ENCODE peak calls at places on chromosome 4, in four cellular contexts. J is brain microvascular endothelial cell, F is lung, B is upper lobe of right lung. U is an unnamed sample.

GRCh38 chr4:153241970-153242847 is 38.0 kb downstream of the TRIM2 start:
- DNase-seq in B (no peak), J (peak), F (no peak), U (no peak)

GRCh38 chr4:53507671-53508286 is 83.5 kb downstream of the LNX1 start:
- DNase-seq in B (no peak), J (peak), F (no peak), U (peak)

GRCh38 chr4:144611850-144612249 is 34.1 kb upstream of the HHIP start:
- DNase-seq in B (no peak), F (no peak), J (no peak), U (no peak)

GRCh38 chr4:73222466-73223257 is 35.9 kb downstream of the ANKRD17 start:
- DNase-seq in B (no peak), J (peak), F (peak), U (peak)

GRCh38 chr4:84319124-84319523 is 180.0 kb downstream of the NKX6-1 start:
- DNase-seq in F (peak), J (peak), B (peak), U (peak)

GRCh38 chr4:2587215-2587823 is 50.9 kb downstream of the FAM193A start:
- DNase-seq in B (no peak), F (no peak), J (no peak), U (no peak)

GRCh38 chr4:121070274-121070673 is 2.1 kb downstream of the NDNF start:
- DNase-seq in F (peak), J (no peak), B (no peak), U (no peak)

GRCh38 chr4:39976945-39977488 is 694 bp downstream of the PDS5A start:
- DNase-seq in B (peak), J (no peak), F (peak), U (peak)

GRCh38 chr4:12889054-12889453 is 595.1 kb downstream of the RAB28 start:
- DNase-seq in B (no peak), F (no peak), J (peak), U (no peak)

GRCh38 chr4:154073107-154073817 is 284.4 kb upstream of the SFRP2 start:
- DNase-seq in F (no peak), B (no peak), J (peak), U (no peak)

GRCh38 chr4:83128235-83128929 is 13.9 kb upstream of the PLAC8 start:
- DNase-seq in B (no peak), F (no peak), J (peak), U (no peak)

GRCh38 chr4:104465201-104465600 is 29.5 kb downstream of the CXXC4 start:
- DNase-seq in J (no peak), F (no peak), B (no peak), U (no peak)

GRCh38 chr4:21801661-21802355 is 146.8 kb downstream of the KCNIP4 start:
- DNase-seq in F (no peak), B (no peak), J (no peak), U (no peak)

GRCh38 chr4:187663076-187663475 is 332.5 kb upstream of the ZFP42 start:
- DNase-seq in J (peak), B (no peak), F (no peak), U (no peak)

GRCh38 chr4:68905598-68906237 is 45.9 kb downstream of the UGT2A3 start:
- DNase-seq in F (no peak), J (no peak), B (no peak), U (peak)

GRCh38 chr4:57270350-57270749 is 160.2 kb upstream of the IGFBP7 start:
- DNase-seq in B (no peak), F (no peak), J (no peak), U (peak)

GRCh38 chr4:84965558-84966381 is 720 bp downstream of the WDFY3 start:
- DNase-seq in F (peak), J (no peak), B (peak), U (peak)

GRCh38 chr4:137635596-137635995 is 103.3 kb upstream of the PCDH18 start:
- DNase-seq in J (no peak), B (no peak), F (no peak), U (no peak)

GRCh38 chr4:970854-971520 is 2.4 kb downstream of the DGKQ start:
- DNase-seq in J (no peak), B (no peak), F (no peak), U (no peak)

GRCh38 chr4:157217708-157218107 is 2.8 kb upstream of the GRIA2 start:
- DNase-seq in F (no peak), B (no peak), J (no peak), U (no peak)

GRCh38 chr4:137200322-137200721 is 332.0 kb downstream of the PCDH18 start:
- DNase-seq in J (no peak), B (no peak), F (no peak), U (no peak)

GRCh38 chr4:95124906-95125504 is 367.2 kb downstream of the BMPR1B start:
- DNase-seq in B (no peak), J (peak), F (no peak), U (peak)

GRCh38 chr4:81628489-81628888 is 156.8 kb upstream of the RASGEF1B start:
- DNase-seq in F (no peak), B (no peak), J (no peak), U (no peak)

GRCh38 chr4:183840311-183840710 is 64.8 kb upstream of the STOX2 start:
- DNase-seq in B (peak), J (peak), F (peak), U (peak)

GRCh38 chr4:32574803-32575202 is 1854.6 kb downstream of the PCDH7 start:
- DNase-seq in F (no peak), J (no peak), B (no peak), U (no peak)

GRCh38 chr4:76197001-76197743 is 16.5 kb downstream of the SCARB2 start:
- DNase-seq in F (no peak), J (peak), B (no peak), U (no peak)

GRCh38 chr4:112289407-112290253 is 3.9 kb upstream of the TIFA start:
- DNase-seq in J (no peak), F (no peak), B (no peak), U (no peak)

GRCh38 chr4:4607336-4608213 is 65.7 kb upstream of the STX18 start:
- DNase-seq in J (no peak), F (no peak), B (no peak), U (no peak)

GRCh38 chr4:6509587-6509986 is 37.2 kb upstream of the PPP2R2C start:
- DNase-seq in B (peak), F (no peak), J (no peak), U (no peak)

GRCh38 chr4:184439386-184439785 is 35.0 kb downstream of the IRF2 start:
- DNase-seq in B (no peak), F (no peak), J (no peak), U (no peak)

DNA sequence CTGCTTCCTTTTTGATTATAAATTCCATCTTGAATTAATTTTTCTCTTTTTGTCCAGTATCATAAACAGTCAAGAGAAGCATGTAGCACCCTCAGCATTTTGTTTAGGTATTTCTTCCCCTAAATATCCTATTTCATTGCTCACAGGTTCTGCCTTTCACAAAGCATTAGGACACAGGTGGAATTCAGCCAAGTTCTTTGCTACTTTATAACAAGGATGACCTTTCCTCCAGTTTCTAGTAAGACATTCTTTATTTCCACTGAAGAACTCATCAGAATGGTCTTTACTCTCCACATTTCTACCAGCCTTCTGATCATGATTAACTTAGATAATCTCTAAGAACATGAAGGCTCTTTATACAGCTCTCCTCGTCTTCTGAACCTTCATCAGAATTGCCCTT is 7.4 kb downstream of the SLC9B1 start:
- DNase-seq in B (no peak), F (no peak), J (no peak), U (no peak)
- H3K27ac ChIP-seq in B (peak), F (no peak), J (no peak), U (peak)

GRCh38 chr4:7806080-7806630 is 133.5 kb downstream of the AFAP1 start:
- DNase-seq in F (peak), B (peak), J (no peak), U (peak)
- H3K27ac ChIP-seq in F (peak), B (peak), J (peak), U (peak)

DNA sequence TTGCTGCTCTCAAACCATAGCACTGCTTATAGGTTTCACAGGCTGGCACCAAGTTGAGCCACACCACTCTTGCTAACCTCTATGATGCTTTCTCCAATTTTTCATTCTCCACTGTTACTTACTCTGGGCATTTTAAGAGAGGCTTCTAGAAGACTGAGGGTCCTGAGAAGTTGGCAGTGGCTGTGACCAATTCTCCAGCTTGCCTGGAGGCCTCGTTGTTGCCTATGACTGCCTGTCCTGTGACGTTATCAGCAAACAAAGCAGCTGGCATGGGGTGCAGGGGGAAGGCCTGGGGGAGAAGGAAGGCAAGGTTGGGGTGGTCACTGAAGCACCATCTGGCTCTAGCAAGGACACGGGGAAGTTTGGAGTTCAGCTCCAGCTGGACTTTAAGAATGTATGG is 30.4 kb upstream of the PDLIM3 start:
- DNase-seq in B (no peak), J (no peak), F (no peak), U (no peak)
- H3K27ac ChIP-seq in B (no peak), J (no peak), F (peak), U (no peak)

GRCh38 chr4:119628281-119629141 is at the start of gene PDE5A:
- DNase-seq in J (peak), B (peak), F (peak), U (peak)
- H3K27ac ChIP-seq in J (peak), B (peak), F (peak), U (peak)

DNA sequence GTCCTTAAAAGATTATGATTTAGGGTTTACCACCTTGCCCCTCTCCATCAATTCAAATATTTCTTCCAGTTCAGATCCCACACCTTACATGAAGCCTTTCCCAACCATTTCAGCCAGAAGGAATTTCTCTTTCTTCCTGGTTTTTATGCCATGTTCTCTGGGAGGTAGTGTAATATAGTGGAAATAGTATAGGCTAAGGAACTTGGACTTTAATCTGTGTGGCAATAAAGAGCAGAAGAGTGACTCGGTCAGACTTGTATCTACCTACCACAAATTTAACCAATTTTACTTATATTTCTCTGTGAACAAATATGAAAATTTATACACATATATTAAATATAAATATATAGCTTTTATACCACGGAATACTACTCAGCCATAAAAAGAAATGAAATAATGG is 18.4 kb upstream of the CISD2 start:
- DNase-seq in J (no peak), F (no peak), B (no peak), U (no peak)
- H3K27ac ChIP-seq in J (no peak), F (no peak), B (no peak), U (no peak)

GRCh38 chr4:124903995-124904722 is 191.6 kb upstream of the ANKRD50 start:
- DNase-seq in F (peak), B (no peak), J (peak), U (peak)
- H3K27ac ChIP-seq in F (peak), B (peak), J (no peak), U (peak)

GRCh38 chr4:74635074-74635473 is 159.2 kb downstream of the BTC start:
- DNase-seq in F (no peak), J (no peak), B (no peak), U (no peak)
- H3K27ac ChIP-seq in F (no peak), J (no peak), B (no peak), U (no peak)

GRCh38 chr4:52366625-52367024 is 292.5 kb downstream of the USP46 start:
- DNase-seq in B (no peak), F (no peak), J (no peak), U (no peak)
- H3K27ac ChIP-seq in B (no peak), F (no peak), J (no peak), U (no peak)

GRCh38 chr4:166924456-166924855 is 309.8 kb downstream of the SPOCK3 start:
- DNase-seq in J (no peak), B (no peak), F (no peak), U (no peak)
- H3K27ac ChIP-seq in J (no peak), B (no peak), F (no peak), U (no peak)

GRCh38 chr4:15065516-15065915 is 63.2 kb downstream of the CPEB2 start:
- DNase-seq in J (no peak), F (no peak), B (no peak), U (no peak)
- H3K27ac ChIP-seq in J (no peak), F (no peak), B (no peak), U (no peak)